ENCODE peak calls at places on chromosomes 13 and 19, in five cellular contexts. N is cardiac muscle cell, L is stomach, K is brain microvascular endothelial cell, T is colonic mucosa. C is an unnamed sample.
A peak's percentile ranks its signal among the peaks of the same experiment; 100 is the strongest.

GRCh38 chr19:5971714-5972354 is 6.1 kb downstream of the RANBP3 start:
- DNase-seq in L (no peak), T (no peak), K (no peak), N (no peak), C (no peak)

GRCh38 chr13:108000998-108001397 is 214.3 kb downstream of the LIG4 start:
- DNase-seq in K (no peak), T (no peak), L (no peak), N (no peak), C (no peak)

GRCh38 chr13:31909889-31910551 is 121.6 kb upstream of the FRY start:
- DNase-seq in K (peak; percentile 31), N (peak; percentile 82), T (peak; percentile 62), L (peak; percentile 53), C (peak; percentile 81)

GRCh38 chr19:17103177-17103576 is 27.6 kb downstream of the MYO9B start:
- DNase-seq in N (peak; percentile 59), K (peak; percentile 45), T (no peak), L (peak; percentile 34), C (peak; percentile 68)

GRCh38 chr19:46978470-46978869 is 41.2 kb upstream of the NPAS1 start:
- DNase-seq in L (no peak), N (no peak), K (no peak), T (no peak), C (no peak)

GRCh38 chr13:27379126-27379525 is 45.3 kb upstream of the GTF3A start:
- DNase-seq in N (no peak), T (no peak), L (no peak), K (no peak), C (no peak)

GRCh38 chr19:42093505-42093904 is 17.5 kb downstream of the ZNF574 start:
- DNase-seq in L (no peak), T (no peak), N (no peak), K (no peak), C (no peak)

GRCh38 chr19:7500811-7501450 is 12.1 kb upstream of the PEX11G start:
- DNase-seq in K (peak; percentile 39), T (peak; percentile 77), N (no peak), L (peak; percentile 72), C (peak; percentile 23)

GRCh38 chr19:45632468-45633196 is 6.6 kb downstream of the EML2 start:
- DNase-seq in K (peak; percentile 70), N (peak; percentile 94), T (peak; percentile 80), L (peak; percentile 79), C (peak; percentile 96)

GRCh38 chr13:66835040-66835628 is 395.0 kb downstream of the PCDH9 start:
- DNase-seq in L (peak; percentile 38), N (peak; percentile 67), T (peak; percentile 34), K (peak; percentile 39), C (peak; percentile 67)

DNA sequence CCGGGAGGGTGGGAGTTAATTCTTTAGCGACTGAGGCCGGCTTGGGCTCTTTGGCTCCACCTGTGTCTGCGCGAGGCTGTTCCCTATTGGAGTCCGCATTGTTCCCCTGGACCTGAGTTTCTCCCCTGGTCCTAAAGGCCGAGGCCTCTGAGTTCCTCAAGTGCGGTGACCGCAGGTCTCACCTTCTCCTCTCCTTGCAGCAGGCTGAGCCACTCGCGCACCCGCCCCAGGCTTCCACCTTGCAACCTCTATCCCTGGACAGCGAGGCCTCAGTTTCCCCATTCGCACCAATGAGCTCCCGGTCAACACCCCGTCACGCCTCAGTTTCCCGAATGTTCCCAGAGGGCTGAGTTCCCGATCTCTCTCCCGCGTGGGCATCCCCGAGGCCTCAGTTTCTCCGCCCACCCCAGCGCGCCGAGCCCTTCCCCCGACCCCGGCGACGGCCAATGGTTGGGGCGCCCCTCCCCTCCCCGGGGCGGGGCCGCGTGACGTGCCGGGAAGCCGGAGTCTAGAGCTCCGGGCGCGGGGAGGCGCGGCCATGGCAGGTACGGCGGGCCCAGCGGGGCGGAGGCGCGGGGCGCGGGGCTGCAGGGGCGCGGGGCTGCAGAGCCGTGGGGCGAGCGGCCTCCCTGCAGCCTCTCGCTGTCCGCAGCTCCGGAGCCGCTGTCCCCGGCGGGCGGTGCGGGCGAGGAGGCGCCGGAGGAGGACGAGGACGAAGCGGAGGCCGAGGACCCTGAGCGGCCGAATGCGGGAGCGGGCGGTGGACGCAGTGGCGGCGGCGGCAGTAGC is at the start of gene MPND:
- DNase-seq in L (peak; percentile 95), N (peak; percentile 86), K (peak; percentile 63), T (peak; percentile 97), C (peak; percentile 81)
- TF ChIP-seq CTCF in L (no peak), N (peak; percentile 35), K (peak; percentile 54), T (no peak), C (peak; percentile 45)

DNA sequence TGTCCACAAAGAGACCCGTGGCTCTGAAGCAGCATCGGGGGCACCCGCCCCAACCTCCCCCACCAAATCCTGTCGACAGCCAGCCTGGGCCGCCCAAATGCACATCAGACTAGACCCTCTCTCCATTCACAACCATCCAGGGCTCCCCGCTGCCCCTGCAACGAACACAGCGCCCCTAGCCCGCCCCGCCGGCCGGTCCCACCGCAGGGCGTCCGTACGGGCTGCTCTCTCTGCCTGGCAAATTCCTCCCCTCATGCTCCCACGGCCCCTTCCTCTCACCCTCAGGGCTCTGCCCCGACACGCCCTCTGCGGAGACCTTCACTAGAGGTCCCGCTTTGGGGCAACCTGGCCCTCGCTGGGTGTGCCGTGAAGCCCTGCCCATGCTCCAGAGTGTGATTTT is 7.1 kb downstream of the TCF3 start:
- DNase-seq in N (no peak), L (no peak), T (no peak), K (no peak), C (no peak)
- H3K4me3 ChIP-seq in N (no peak overlapping the region), L (no peak overlapping the region), T (no peak overlapping the region), K (no peak overlapping the region), C (no peak overlapping the region)

GRCh38 chr13:35470671-35471465 is 5.6 kb downstream of the MAB21L1 start:
- DNase-seq in N (peak; percentile 48), T (peak; percentile 30), K (peak; percentile 5), L (no peak), C (peak; percentile 32)
- TF ChIP-seq CTCF in N (no peak), T (no peak), K (no peak), L (no peak), C (no peak)

DNA sequence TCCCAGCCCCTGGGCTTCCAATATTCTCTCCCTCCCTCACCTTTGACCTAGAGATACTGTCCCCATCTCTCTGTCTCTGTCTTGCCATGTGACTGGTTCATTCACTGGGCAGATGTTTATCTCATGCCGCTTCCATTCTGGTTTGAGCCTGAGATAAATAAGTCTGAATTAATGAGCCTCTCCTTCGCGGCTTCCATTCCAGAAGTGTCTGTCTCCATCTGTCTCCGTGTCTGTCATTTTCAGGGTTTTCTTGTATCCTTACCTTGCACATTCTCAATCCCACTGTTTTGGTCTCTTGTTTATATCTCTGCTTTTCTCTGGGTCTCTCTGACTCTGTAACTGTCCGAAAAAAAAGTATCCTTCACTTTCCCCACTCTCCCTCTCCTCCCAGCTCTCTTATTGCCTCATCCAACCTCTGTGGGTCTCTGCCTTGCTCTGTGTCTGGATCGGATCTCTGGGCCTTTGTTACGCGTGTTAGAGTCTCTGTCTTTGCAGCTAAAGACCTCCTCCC is 4.3 kb downstream of the SPHK2 start:
- DNase-seq in T (no peak), L (no peak), K (no peak), N (no peak), C (no peak)
- H3K4me3 ChIP-seq in T (peak overlapping the region; percentile 42), L (peak overlapping the region; percentile 47), K (peak overlapping the region; percentile 43), N (peak overlapping the region; percentile 18), C (peak overlapping the region; percentile 41)

DNA sequence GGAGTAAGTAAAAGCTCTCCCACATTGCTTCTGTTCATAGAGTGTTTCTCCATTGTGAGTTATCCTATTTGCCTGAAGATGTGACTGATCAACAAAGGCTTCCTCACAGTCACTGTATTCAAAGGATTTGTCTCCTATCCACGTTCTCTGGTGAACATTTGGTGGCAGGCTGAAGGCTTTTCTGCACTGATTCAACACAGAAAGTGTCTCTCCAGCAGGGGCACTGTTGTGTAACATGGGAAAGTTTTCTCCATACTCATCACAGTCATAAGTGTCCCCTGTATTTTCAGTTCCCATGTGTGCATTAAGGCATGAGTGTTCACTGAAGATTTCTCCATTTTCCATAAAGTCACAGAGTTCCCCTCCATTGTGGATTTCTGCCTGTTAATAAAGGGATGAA is 17.6 kb downstream of the ZNF121 start:
- DNase-seq in T (no peak), K (no peak), N (no peak), L (no peak), C (no peak)
- TF ChIP-seq CTCF in T (no peak), K (peak; percentile 6), N (no peak), L (no peak), C (no peak)

GRCh38 chr13:74134226-74134776 is at the start of gene KLF12:
- DNase-seq in N (peak; percentile 97), L (peak; percentile 83), K (peak; percentile 96), T (peak; percentile 93), C (peak; percentile 96)
- H3K4me3 ChIP-seq in N (peak within 1 kb of the TSS; percentile 95), L (peak within 1 kb of the TSS; percentile 96), K (peak within 1 kb of the TSS; percentile 90), T (peak within 1 kb of the TSS; percentile 74), C (peak within 1 kb of the TSS; percentile 87)

GRCh38 chr13:80235131-80235530 is 105.8 kb downstream of the SPRY2 start:
- DNase-seq in L (no peak), T (no peak), K (no peak), N (peak; percentile 39), C (peak; percentile 56)

GRCh38 chr13:80237646-80238045 is 103.3 kb downstream of the SPRY2 start:
- DNase-seq in T (no peak), K (no peak), N (no peak), L (no peak), C (no peak)

GRCh38 chr13:80239571-80240255 is 101.2 kb downstream of the SPRY2 start:
- DNase-seq in T (no peak), L (no peak), N (no peak), K (no peak), C (no peak)

GRCh38 chr13:80239116-80239515 is 101.8 kb downstream of the SPRY2 start:
- DNase-seq in L (no peak), N (no peak), K (no peak), T (no peak), C (no peak)

DNA sequence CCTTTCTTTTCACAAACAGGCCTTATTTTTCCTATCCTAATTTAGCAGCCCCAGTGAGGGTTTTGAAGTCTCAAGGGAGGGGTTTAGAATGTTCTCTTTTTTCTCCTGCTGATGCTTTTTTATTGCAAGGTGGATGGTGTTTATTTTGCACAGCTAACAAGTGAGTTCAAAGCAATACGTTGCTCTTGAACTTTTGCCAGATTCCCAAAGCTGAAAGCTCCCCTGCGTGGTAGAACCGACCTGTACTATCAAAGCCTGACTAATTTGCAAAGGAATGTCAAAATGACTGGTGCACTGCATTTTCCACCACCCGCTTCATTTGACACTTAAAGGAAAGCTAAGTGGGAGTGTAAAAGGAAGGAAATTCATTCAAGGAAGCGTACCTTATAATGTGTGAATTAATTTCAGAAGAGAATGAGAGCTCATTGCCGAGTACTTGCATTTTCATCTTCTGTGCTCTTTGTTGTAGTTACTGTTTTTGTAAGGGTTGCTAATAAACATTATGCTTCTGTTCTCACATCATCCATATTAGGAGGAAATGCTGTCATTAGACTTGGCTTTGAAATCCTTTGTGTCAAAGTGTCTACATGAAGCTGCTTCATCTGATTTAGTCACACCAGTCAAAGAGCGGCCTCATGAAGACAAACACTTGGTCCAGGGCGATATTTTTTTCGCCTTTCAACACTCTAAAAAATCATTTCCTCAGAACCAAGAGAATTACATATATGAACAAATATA is 105.2 kb downstream of the SPRY2 start:
- DNase-seq in L (no peak), N (peak; percentile 59), T (peak; percentile 58), K (peak; percentile 40), C (peak; percentile 65)
- TF ChIP-seq CTCF in L (no peak), N (no peak), T (no peak), K (no peak), C (no peak)